ENCODE peak calls at places on chromosomes 5 and 9, in five cellular contexts. G is HT-29; I is tibial artery; V is AG08395; H is naive thymus-derived CD4-positive, alpha-beta T cell. K is an unnamed sample.

GRCh38 chr9:129054163-129054851 is 17.9 kb downstream of the MIGA2 start:
- DNase-seq in G (no peak), I (no peak), V (no peak), H (no peak), K (no peak)

GRCh38 chr9:124284237-124284831 is 26.6 kb downstream of the NEK6 start:
- DNase-seq in G (no peak), I (no peak), V (no peak), H (no peak), K (no peak)

GRCh38 chr9:650362-650761 is 191.1 kb upstream of the DMRT1 start:
- DNase-seq in G (no peak), I (no peak), V (no peak), H (no peak), K (no peak)

GRCh38 chr5:168537176-168537575 is 8.1 kb downstream of the FBLL1 start:
- DNase-seq in G (no peak), I (no peak), V (no peak), H (no peak), K (no peak)

GRCh38 chr5:68171101-68171558 is 44.4 kb upstream of the PIK3R1 start:
- DNase-seq in G (no peak), I (peak; percentile 89), V (peak; percentile 43), H (no peak), K (no peak)

GRCh38 chr9:86099695-86100364 is 472 bp upstream of the GOLM1 start:
- DNase-seq in G (peak; percentile 75), I (peak; percentile 48), V (peak; percentile 70), H (no peak), K (no peak)

GRCh38 chr9:32571969-32572899 is 725 bp downstream of the NDUFB6 start:
- DNase-seq in G (peak; percentile 92), I (peak; percentile 62), V (peak; percentile 81), H (peak; percentile 77), K (peak; percentile 37)

GRCh38 chr9:120557205-120557604 is 22.8 kb downstream of the CDK5RAP2 start:
- DNase-seq in G (no peak), I (no peak), V (no peak), H (no peak), K (no peak)

GRCh38 chr9:90985631-90986030 is 184.0 kb downstream of the SYK start:
- DNase-seq in G (no peak), I (no peak), V (no peak), H (no peak), K (no peak)

GRCh38 chr5:119453045-119453383 is 717 bp downstream of the HSD17B4 start:
- DNase-seq in G (no peak), I (peak; percentile 35), V (peak; percentile 43), H (no peak), K (no peak)

GRCh38 chr9:752201-752600 is 89.3 kb upstream of the DMRT1 start:
- DNase-seq in G (no peak), I (no peak), V (peak; percentile 76), H (no peak), K (no peak)

GRCh38 chr5:138503487-138504270 is 38.4 kb downstream of the EGR1 start:
- DNase-seq in G (peak; percentile 70), I (peak; percentile 39), V (peak; percentile 81), H (peak; percentile 48), K (no peak)